ENCODE peak calls at places on chromosomes 4 and X, in nine cellular contexts. One of them, this sample, is unnamed.

GRCh38 chrX:22246620-22247019 is 26.1 kb upstream of the CBLL2 start:
- DNase-seq in dorsolateral prefrontal cortex: no peak
- DNase-seq in kidney: no peak
- DNase-seq in fibroblast of the aortic adventitia: peak
- DNase-seq in trophoblast cell: peak
- DNase-seq in Panc1: no peak
- DNase-seq in thyroid gland: no peak
- DNase-seq in right cardiac atrium: no peak
- DNase-seq in naive thymus-derived CD4-positive, alpha-beta T cell: no peak
- DNase-seq in this sample: no peak

GRCh38 chrX:80285131-80285773 is 135.0 kb upstream of the TENT5D start:
- DNase-seq in trophoblast cell: no peak
- DNase-seq in fibroblast of the aortic adventitia: peak
- DNase-seq in dorsolateral prefrontal cortex: no peak
- DNase-seq in thyroid gland: no peak
- DNase-seq in right cardiac atrium: no peak
- DNase-seq in Panc1: peak
- DNase-seq in naive thymus-derived CD4-positive, alpha-beta T cell: no peak
- DNase-seq in kidney: no peak
- DNase-seq in this sample: peak

GRCh38 chrX:118226060-118226428 is 109.4 kb upstream of the KLHL13 start:
- DNase-seq in kidney: no peak
- DNase-seq in right cardiac atrium: no peak
- DNase-seq in dorsolateral prefrontal cortex: no peak
- DNase-seq in trophoblast cell: no peak
- DNase-seq in thyroid gland: no peak
- DNase-seq in naive thymus-derived CD4-positive, alpha-beta T cell: no peak
- DNase-seq in fibroblast of the aortic adventitia: peak
- DNase-seq in Panc1: peak
- DNase-seq in this sample: peak

GRCh38 chrX:41265615-41266014 is 68.3 kb upstream of the DDX3X start:
- DNase-seq in naive thymus-derived CD4-positive, alpha-beta T cell: peak
- DNase-seq in dorsolateral prefrontal cortex: peak
- DNase-seq in trophoblast cell: peak
- DNase-seq in right cardiac atrium: no peak
- DNase-seq in thyroid gland: no peak
- DNase-seq in kidney: no peak
- DNase-seq in Panc1: no peak
- DNase-seq in fibroblast of the aortic adventitia: peak
- DNase-seq in this sample: no peak

GRCh38 chr4:74308215-74308614 is at the start of gene EPGN:
- DNase-seq in kidney: no peak
- DNase-seq in fibroblast of the aortic adventitia: no peak
- DNase-seq in thyroid gland: no peak
- DNase-seq in right cardiac atrium: no peak
- DNase-seq in Panc1: no peak
- DNase-seq in dorsolateral prefrontal cortex: no peak
- DNase-seq in naive thymus-derived CD4-positive, alpha-beta T cell: no peak
- DNase-seq in trophoblast cell: peak
- DNase-seq in this sample: no peak

GRCh38 chrX:47637546-47638195 is 7.9 kb upstream of the CFP start:
- DNase-seq in naive thymus-derived CD4-positive, alpha-beta T cell: no peak
- DNase-seq in Panc1: no peak
- DNase-seq in kidney: peak
- DNase-seq in trophoblast cell: no peak
- DNase-seq in right cardiac atrium: peak
- DNase-seq in dorsolateral prefrontal cortex: peak
- DNase-seq in thyroid gland: peak
- DNase-seq in fibroblast of the aortic adventitia: no peak
- DNase-seq in this sample: no peak

GRCh38 chrX:2549874-2550273 is 49.1 kb upstream of the DHRSX start:
- DNase-seq in dorsolateral prefrontal cortex: no peak
- DNase-seq in fibroblast of the aortic adventitia: no peak
- DNase-seq in thyroid gland: no peak
- DNase-seq in trophoblast cell: no peak
- DNase-seq in naive thymus-derived CD4-positive, alpha-beta T cell: no peak
- DNase-seq in Panc1: no peak
- DNase-seq in right cardiac atrium: no peak
- DNase-seq in kidney: no peak
- DNase-seq in this sample: no peak

GRCh38 chr4:25284466-25284865 is 28.1 kb upstream of the ZCCHC4 start:
- DNase-seq in naive thymus-derived CD4-positive, alpha-beta T cell: no peak
- DNase-seq in dorsolateral prefrontal cortex: no peak
- DNase-seq in thyroid gland: no peak
- DNase-seq in kidney: no peak
- DNase-seq in fibroblast of the aortic adventitia: no peak
- DNase-seq in Panc1: no peak
- DNase-seq in right cardiac atrium: no peak
- DNase-seq in trophoblast cell: no peak
- DNase-seq in this sample: no peak

GRCh38 chr4:98514930-98515809 is 143.2 kb downstream of the TSPAN5 start:
- DNase-seq in thyroid gland: no peak
- DNase-seq in dorsolateral prefrontal cortex: no peak
- DNase-seq in naive thymus-derived CD4-positive, alpha-beta T cell: no peak
- DNase-seq in right cardiac atrium: no peak
- DNase-seq in kidney: no peak
- DNase-seq in Panc1: no peak
- DNase-seq in fibroblast of the aortic adventitia: no peak
- DNase-seq in trophoblast cell: no peak
- DNase-seq in this sample: no peak

GRCh38 chr4:98517444-98518021 is 140.9 kb downstream of the TSPAN5 start:
- DNase-seq in thyroid gland: no peak
- DNase-seq in dorsolateral prefrontal cortex: no peak
- DNase-seq in trophoblast cell: no peak
- DNase-seq in right cardiac atrium: no peak
- DNase-seq in kidney: no peak
- DNase-seq in naive thymus-derived CD4-positive, alpha-beta T cell: no peak
- DNase-seq in fibroblast of the aortic adventitia: peak
- DNase-seq in Panc1: no peak
- DNase-seq in this sample: no peak

GRCh38 chr4:98518555-98519267 is 139.7 kb downstream of the TSPAN5 start:
- DNase-seq in kidney: no peak
- DNase-seq in Panc1: no peak
- DNase-seq in fibroblast of the aortic adventitia: no peak
- DNase-seq in trophoblast cell: no peak
- DNase-seq in thyroid gland: no peak
- DNase-seq in naive thymus-derived CD4-positive, alpha-beta T cell: no peak
- DNase-seq in dorsolateral prefrontal cortex: no peak
- DNase-seq in right cardiac atrium: no peak
- DNase-seq in this sample: no peak

GRCh38 chr4:98516042-98516440 is 142.4 kb downstream of the TSPAN5 start:
- DNase-seq in trophoblast cell: peak
- DNase-seq in Panc1: no peak
- DNase-seq in fibroblast of the aortic adventitia: peak
- DNase-seq in dorsolateral prefrontal cortex: no peak
- DNase-seq in naive thymus-derived CD4-positive, alpha-beta T cell: no peak
- DNase-seq in kidney: no peak
- DNase-seq in right cardiac atrium: no peak
- DNase-seq in thyroid gland: no peak
- DNase-seq in this sample: no peak

DNA sequence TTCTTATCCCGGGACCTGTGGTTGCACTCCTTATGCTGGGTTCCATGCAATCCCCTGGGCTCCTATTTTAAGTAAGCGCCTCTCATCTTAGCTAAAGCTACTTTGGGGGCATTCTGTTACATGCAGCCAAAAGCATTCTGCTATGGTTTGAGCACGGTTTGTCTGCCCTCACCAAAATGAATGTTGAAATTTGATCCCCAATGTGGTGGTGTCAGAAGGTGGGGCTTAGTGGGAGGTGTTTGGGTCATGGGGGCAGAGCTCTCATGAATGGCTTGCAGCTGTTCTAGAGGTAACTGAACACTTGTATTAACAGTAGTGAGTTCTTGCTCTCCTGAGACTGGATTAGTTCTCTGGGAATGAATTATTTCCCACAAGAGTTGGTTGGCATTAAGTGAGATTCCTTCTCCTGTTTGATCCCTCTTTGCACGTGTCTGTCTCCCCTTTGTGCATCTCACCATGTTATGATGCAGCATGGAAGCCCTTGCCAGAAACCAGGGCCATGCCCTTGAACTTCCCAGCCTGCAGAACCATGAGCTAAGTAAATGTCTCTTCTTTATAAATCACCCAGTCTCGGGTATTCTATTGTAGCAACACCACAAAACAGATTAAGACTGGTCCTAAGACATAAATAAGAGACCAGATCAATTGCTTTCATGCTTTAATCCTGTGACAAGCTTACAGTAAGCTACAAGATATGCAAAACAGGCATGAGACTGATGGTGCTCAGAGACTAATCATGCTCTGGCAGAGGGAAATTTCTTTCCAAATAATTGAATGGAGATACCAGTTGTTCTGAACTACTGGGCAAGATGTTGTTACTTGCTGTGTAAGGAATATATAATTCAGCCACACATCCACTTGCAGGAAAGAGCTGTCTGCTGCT is 141.7 kb downstream of the TSPAN5 start:
- DNase-seq in Panc1: no peak
- DNase-seq in fibroblast of the aortic adventitia: no peak
- DNase-seq in trophoblast cell: no peak
- DNase-seq in dorsolateral prefrontal cortex: no peak
- DNase-seq in right cardiac atrium: no peak
- DNase-seq in thyroid gland: no peak
- DNase-seq in naive thymus-derived CD4-positive, alpha-beta T cell: no peak
- DNase-seq in kidney: no peak
- DNase-seq in this sample: no peak
- H3K4me3 ChIP-seq in Panc1: no peak
- H3K4me3 ChIP-seq in fibroblast of the aortic adventitia: peak
- H3K4me3 ChIP-seq in trophoblast cell: no peak
- H3K4me3 ChIP-seq in dorsolateral prefrontal cortex: no peak
- H3K4me3 ChIP-seq in right cardiac atrium: no peak
- H3K4me3 ChIP-seq in thyroid gland: no peak
- H3K4me3 ChIP-seq in naive thymus-derived CD4-positive, alpha-beta T cell: no peak
- H3K4me3 ChIP-seq in kidney: no peak
- H3K4me3 ChIP-seq in this sample: no peak

DNA sequence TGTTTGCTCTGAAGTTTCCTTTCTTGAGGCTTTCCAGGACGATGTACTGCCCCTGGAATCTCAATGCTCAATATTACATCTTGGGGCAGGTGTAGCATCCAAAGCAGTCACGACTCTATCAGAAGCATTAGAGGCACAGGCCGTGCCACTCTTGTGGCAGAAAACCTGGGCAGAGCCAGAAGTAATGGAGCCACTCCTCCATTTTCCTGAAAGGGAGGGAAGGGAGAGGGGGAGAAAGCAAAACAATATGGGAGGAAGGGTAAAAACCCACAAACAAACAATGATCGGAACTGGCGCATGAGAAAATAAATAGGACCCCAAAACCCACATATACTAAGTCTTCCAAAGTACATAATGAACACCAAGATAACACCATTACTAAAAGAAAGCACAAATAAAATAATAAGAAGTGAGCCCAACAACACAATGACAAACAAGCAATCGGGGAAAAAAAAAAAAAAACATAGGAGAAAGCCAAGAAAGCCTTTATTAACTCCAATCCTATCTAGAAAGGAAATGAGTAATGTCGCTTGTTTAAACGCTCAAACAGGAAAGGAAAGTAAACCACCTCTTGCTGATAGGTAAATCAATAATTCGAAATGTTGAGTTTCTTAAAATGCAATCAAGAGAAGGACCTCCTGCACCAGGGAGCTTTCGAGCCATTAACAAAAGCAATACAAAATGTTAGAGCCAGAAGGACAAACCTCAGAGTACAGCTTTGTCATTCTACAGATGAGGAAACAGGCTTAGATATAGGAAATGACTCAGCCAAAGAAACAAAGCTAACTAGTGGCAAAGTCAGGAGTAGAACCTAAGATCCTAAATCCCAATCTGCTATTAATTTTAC is 117.4 kb downstream of the ATRX start:
- DNase-seq in thyroid gland: no peak
- DNase-seq in naive thymus-derived CD4-positive, alpha-beta T cell: no peak
- DNase-seq in Panc1: peak
- DNase-seq in trophoblast cell: no peak
- DNase-seq in fibroblast of the aortic adventitia: peak
- DNase-seq in kidney: no peak
- DNase-seq in dorsolateral prefrontal cortex: no peak
- DNase-seq in right cardiac atrium: no peak
- DNase-seq in this sample: no peak
- H3K4me3 ChIP-seq in thyroid gland: no peak
- H3K4me3 ChIP-seq in naive thymus-derived CD4-positive, alpha-beta T cell: no peak
- H3K4me3 ChIP-seq in Panc1: peak
- H3K4me3 ChIP-seq in trophoblast cell: no peak
- H3K4me3 ChIP-seq in fibroblast of the aortic adventitia: no peak
- H3K4me3 ChIP-seq in kidney: no peak
- H3K4me3 ChIP-seq in dorsolateral prefrontal cortex: no peak
- H3K4me3 ChIP-seq in right cardiac atrium: no peak
- H3K4me3 ChIP-seq in this sample: no peak

GRCh38 chr4:53199356-53199755 is 166.5 kb downstream of the SCFD2 start:
- DNase-seq in right cardiac atrium: no peak
- DNase-seq in kidney: no peak
- DNase-seq in trophoblast cell: no peak
- DNase-seq in naive thymus-derived CD4-positive, alpha-beta T cell: no peak
- DNase-seq in thyroid gland: no peak
- DNase-seq in Panc1: no peak
- DNase-seq in fibroblast of the aortic adventitia: peak
- DNase-seq in dorsolateral prefrontal cortex: no peak
- DNase-seq in this sample: no peak

GRCh38 chr4:53197760-53198150 is 168.1 kb downstream of the SCFD2 start:
- DNase-seq in right cardiac atrium: no peak
- DNase-seq in thyroid gland: no peak
- DNase-seq in Panc1: no peak
- DNase-seq in kidney: no peak
- DNase-seq in trophoblast cell: no peak
- DNase-seq in naive thymus-derived CD4-positive, alpha-beta T cell: no peak
- DNase-seq in dorsolateral prefrontal cortex: no peak
- DNase-seq in fibroblast of the aortic adventitia: peak
- DNase-seq in this sample: no peak

GRCh38 chr4:53194727-53195126 is 171.1 kb downstream of the SCFD2 start:
- DNase-seq in Panc1: no peak
- DNase-seq in naive thymus-derived CD4-positive, alpha-beta T cell: no peak
- DNase-seq in trophoblast cell: no peak
- DNase-seq in right cardiac atrium: no peak
- DNase-seq in thyroid gland: no peak
- DNase-seq in kidney: no peak
- DNase-seq in fibroblast of the aortic adventitia: no peak
- DNase-seq in dorsolateral prefrontal cortex: no peak
- DNase-seq in this sample: no peak

GRCh38 chr4:53196195-53196641 is 169.6 kb downstream of the SCFD2 start:
- DNase-seq in thyroid gland: no peak
- DNase-seq in kidney: no peak
- DNase-seq in right cardiac atrium: no peak
- DNase-seq in trophoblast cell: no peak
- DNase-seq in dorsolateral prefrontal cortex: no peak
- DNase-seq in Panc1: no peak
- DNase-seq in fibroblast of the aortic adventitia: peak
- DNase-seq in naive thymus-derived CD4-positive, alpha-beta T cell: no peak
- DNase-seq in this sample: no peak

DNA sequence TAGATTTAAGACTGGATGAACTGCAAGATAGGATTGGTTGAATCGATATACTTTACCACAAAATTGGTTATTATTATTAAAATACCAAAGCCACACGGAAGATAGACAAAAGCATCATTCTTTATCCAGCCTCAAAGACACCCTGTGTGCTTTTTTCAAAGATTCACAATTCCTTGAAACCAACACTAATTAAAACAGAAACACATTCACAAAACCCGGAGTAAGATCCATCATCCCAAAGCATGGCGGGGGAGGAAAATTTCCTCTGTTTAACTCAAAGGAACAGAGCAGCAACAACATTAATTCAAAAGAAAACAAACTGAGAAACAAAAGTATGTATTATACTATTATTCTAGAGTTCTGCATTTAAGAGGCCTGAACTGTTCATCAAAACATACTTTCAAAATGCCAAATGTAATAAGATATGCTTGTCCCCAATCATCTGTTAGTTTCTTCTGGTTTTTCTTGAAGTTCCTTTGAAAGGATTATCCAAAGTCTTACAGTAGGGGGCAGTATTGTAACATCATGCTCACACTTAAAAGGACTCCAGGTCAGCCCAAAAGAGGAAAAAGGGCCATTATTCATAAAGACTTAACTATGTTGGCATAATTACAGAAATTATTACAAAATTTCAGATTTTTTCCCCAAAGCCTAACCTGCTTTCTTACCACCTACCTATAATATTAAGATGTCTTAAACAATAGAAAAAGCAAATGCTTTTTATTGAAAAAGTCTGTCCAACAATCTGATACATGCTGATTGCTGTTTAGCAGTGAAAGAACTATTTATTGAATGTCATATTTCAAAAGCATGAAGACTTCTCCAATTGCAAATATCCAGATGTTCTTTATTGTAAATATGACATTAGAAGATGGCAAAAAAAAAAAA is 168.7 kb downstream of the SCFD2 start:
- DNase-seq in naive thymus-derived CD4-positive, alpha-beta T cell: no peak
- DNase-seq in Panc1: peak
- DNase-seq in dorsolateral prefrontal cortex: no peak
- DNase-seq in thyroid gland: no peak
- DNase-seq in right cardiac atrium: peak
- DNase-seq in kidney: no peak
- DNase-seq in trophoblast cell: no peak
- DNase-seq in fibroblast of the aortic adventitia: peak
- DNase-seq in this sample: peak
- H3K4me3 ChIP-seq in naive thymus-derived CD4-positive, alpha-beta T cell: no peak
- H3K4me3 ChIP-seq in Panc1: no peak
- H3K4me3 ChIP-seq in dorsolateral prefrontal cortex: no peak
- H3K4me3 ChIP-seq in thyroid gland: no peak
- H3K4me3 ChIP-seq in right cardiac atrium: no peak
- H3K4me3 ChIP-seq in kidney: no peak
- H3K4me3 ChIP-seq in trophoblast cell: no peak
- H3K4me3 ChIP-seq in fibroblast of the aortic adventitia: no peak
- H3K4me3 ChIP-seq in this sample: no peak

GRCh38 chrX:154478728-154479622 is at the start of gene LAGE3:
- DNase-seq in naive thymus-derived CD4-positive, alpha-beta T cell: peak
- DNase-seq in kidney: peak
- DNase-seq in right cardiac atrium: peak
- DNase-seq in dorsolateral prefrontal cortex: peak
- DNase-seq in thyroid gland: peak
- DNase-seq in Panc1: peak
- DNase-seq in trophoblast cell: peak
- DNase-seq in fibroblast of the aortic adventitia: peak
- DNase-seq in this sample: peak
- H3K4me3 ChIP-seq in naive thymus-derived CD4-positive, alpha-beta T cell: peak
- H3K4me3 ChIP-seq in kidney: peak
- H3K4me3 ChIP-seq in right cardiac atrium: peak
- H3K4me3 ChIP-seq in dorsolateral prefrontal cortex: peak
- H3K4me3 ChIP-seq in thyroid gland: peak
- H3K4me3 ChIP-seq in Panc1: peak
- H3K4me3 ChIP-seq in trophoblast cell: peak
- H3K4me3 ChIP-seq in fibroblast of the aortic adventitia: peak
- H3K4me3 ChIP-seq in this sample: peak